ENCODE peak calls at places on chromosomes 2 and 18, in five cellular contexts. F is GM23248, M is SK-N-SH, Q is IMR-90, U is astrocyte. H is an unnamed sample.

GRCh38 chr2:196268538-196269338 is 97.4 kb upstream of the STK17B start:
- DNase-seq in F (no peak), U (no peak), Q (peak; percentile 74), M (no peak), H (no peak)

GRCh38 chr2:125746321-125746983 is 909.5 kb upstream of the GYPC start:
- DNase-seq in M (no peak), F (no peak), U (no peak), Q (no peak), H (no peak)

GRCh38 chr2:198045227-198045626 is 240.8 kb downstream of the PLCL1 start:
- DNase-seq in F (peak; percentile 7), U (no peak), M (no peak), Q (no peak), H (no peak)

GRCh38 chr18:59881728-59882685 is 17.8 kb upstream of the PMAIP1 start:
- DNase-seq in Q (peak; percentile 67), F (peak; percentile 60), U (peak; percentile 77), M (no peak), H (no peak)

GRCh38 chr2:132415256-132416079 is 1.1 kb upstream of the GPR39 start:
- DNase-seq in U (no peak), M (no peak), Q (peak; percentile 27), F (peak; percentile 55), H (peak; percentile 66)

GRCh38 chr2:177080746-177081145 is 131.8 kb upstream of the HNRNPA3 start:
- DNase-seq in Q (no peak), M (no peak), F (no peak), U (no peak), H (no peak)

GRCh38 chr2:238915196-238915595 is 67.3 kb downstream of the TWIST2 start:
- DNase-seq in Q (no peak), U (no peak), M (no peak), F (peak; percentile 77), H (peak; percentile 51)

GRCh38 chr18:46718501-46719341 is 38.1 kb downstream of the ST8SIA5 start:
- DNase-seq in U (peak; percentile 88), Q (peak; percentile 68), F (peak; percentile 81), M (no peak), H (peak; percentile 68)

GRCh38 chr2:75466708-75467311 is 93.9 kb downstream of the EVA1A start:
- DNase-seq in Q (peak; percentile 15), F (peak; percentile 56), M (peak; percentile 22), U (no peak), H (peak; percentile 36)

GRCh38 chr18:59084286-59084779 is 55.4 kb upstream of the SEC11C start:
- DNase-seq in Q (peak; percentile 76), F (peak; percentile 92), U (peak; percentile 53), M (peak; percentile 74), H (peak; percentile 69)

GRCh38 chr2:236164201-236164982 is 3.8 kb downstream of the GBX2 start:
- DNase-seq in U (no peak), F (peak; percentile 51), Q (no peak), M (peak; percentile 80), H (no peak)

GRCh38 chr2:114006460-114006859 is 116.6 kb downstream of the ACTR3 start:
- DNase-seq in F (no peak), U (no peak), Q (no peak), M (no peak), H (no peak)

GRCh38 chr2:147433822-147434221 is 411.0 kb upstream of the ACVR2A start:
- DNase-seq in F (no peak), Q (no peak), U (no peak), M (no peak), H (no peak)

GRCh38 chr2:73177645-73178255 is 24.6 kb upstream of the NOTO start:
- DNase-seq in U (no peak), M (peak; percentile 44), F (peak; percentile 5), Q (no peak), H (no peak)

GRCh38 chr2:184920451-184920965 is 322.2 kb downstream of the ZNF804A start:
- DNase-seq in M (no peak), F (peak; percentile 0), Q (peak; percentile 9), U (peak; percentile 51), H (peak; percentile 1)

GRCh38 chr2:173456960-173457359 is 102.3 kb downstream of the CDCA7 start:
- DNase-seq in F (no peak), M (no peak), U (no peak), Q (no peak), H (no peak)

GRCh38 chr2:172655091-172655837 is 80.4 kb upstream of the RAPGEF4 start:
- DNase-seq in M (no peak), F (peak; percentile 88), Q (peak; percentile 96), U (peak; percentile 94), H (peak; percentile 95)

GRCh38 chr2:143231257-143231650 is 102.0 kb downstream of the ARHGAP15 start:
- DNase-seq in U (peak; percentile 20), F (peak; percentile 13), Q (no peak), M (no peak), H (peak; percentile 2)

GRCh38 chr2:157782057-157782845 is 93.9 kb downstream of the ACVR1 start:
- DNase-seq in F (peak; percentile 38), M (peak; percentile 11), Q (peak; percentile 32), U (peak; percentile 36), H (peak; percentile 32)

DNA sequence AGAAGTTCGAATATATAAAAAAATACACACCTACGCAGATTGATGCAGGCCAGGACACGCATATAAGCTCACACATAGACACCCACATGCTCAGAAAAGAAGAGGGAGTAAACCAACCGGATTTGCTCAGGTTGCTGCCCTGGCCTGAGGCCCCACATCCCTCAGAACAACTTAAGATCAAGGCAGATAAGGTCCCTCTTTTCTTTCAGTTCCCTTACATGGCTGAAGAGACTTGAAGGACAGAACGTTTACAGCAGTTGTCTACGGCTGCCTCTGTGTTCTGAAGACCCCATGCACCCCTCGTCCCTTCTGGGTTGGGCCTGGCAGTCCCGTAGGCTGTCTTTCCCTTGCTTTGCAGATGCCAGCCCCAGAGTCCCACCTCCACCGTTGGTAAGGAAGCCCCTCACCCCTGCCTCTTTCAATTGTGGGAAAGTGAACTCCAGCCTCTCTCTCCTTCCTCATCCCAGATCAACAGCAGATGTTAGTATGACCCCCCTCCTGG is 4.3 kb upstream of the NAGK start:
- DNase-seq in Q (no peak), F (no peak), M (no peak), U (no peak), H (no peak)
- H2AFZ ChIP-seq in Q (peak overlapping the region; percentile 48), F (no peak overlapping the region), M (no peak overlapping the region), U (no peak overlapping the region), H (no peak overlapping the region)

DNA sequence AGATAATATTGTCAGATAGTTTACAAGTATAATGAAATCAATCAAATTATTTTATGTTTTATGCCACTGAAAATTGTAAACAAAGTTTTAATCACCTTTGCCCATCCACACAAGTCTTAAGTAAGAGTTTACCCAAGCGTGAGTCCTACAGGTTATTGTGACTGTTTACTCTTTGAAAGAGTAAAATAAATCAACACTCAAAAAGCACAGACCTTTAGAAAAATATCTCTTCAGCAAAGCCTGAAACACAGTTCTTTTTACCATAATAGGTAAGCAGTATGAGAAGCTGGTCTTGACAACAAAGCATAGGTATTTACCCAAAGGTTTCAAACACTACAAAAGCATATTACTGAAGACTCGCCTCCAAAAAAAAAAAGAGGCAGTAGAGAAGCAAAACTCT is 3.7 kb downstream of the ROCK2 start:
- DNase-seq in F (no peak), M (no peak), U (no peak), Q (no peak), H (no peak)
- H4K20me1 ChIP-seq in F (no peaks in the 10 kb centered on the region), M (peaks cover 72% of the 10 kb centered on the region), U (peaks cover 61% of the 10 kb centered on the region), Q (peaks cover 70% of the 10 kb centered on the region), H (peaks cover 7% of the 10 kb centered on the region)

GRCh38 chr2:204127238-204127637 is 190.7 kb downstream of the ICOS start:
- DNase-seq in Q (no peak), U (peak; percentile 6), M (no peak), F (peak; percentile 26), H (peak; percentile 21)

GRCh38 chr2:204124140-204124750 is 187.7 kb downstream of the ICOS start:
- DNase-seq in M (no peak), F (no peak), Q (no peak), U (no peak), H (no peak)

GRCh38 chr2:204126705-204127104 is 190.1 kb downstream of the ICOS start:
- DNase-seq in F (no peak), U (no peak), Q (no peak), M (no peak), H (no peak)

DNA sequence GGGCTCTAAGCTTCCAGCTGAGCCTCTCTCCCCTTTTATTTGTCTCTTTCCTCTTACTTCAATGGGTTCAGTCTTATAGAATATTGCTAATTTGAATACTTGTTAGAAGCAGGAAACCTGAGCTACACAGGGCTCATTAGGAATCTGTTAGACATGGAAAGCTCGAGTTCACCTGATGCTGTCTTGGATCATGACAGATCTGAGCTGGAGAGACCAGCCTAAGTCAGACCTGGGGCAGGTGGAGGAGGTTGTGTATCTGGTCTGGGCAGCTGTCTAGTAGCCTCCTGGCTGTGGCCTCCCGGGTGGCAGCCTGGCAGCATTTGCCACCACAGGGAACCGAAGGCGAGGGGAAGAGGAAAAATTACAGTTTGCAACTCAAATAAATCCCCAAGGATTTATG is 185.9 kb downstream of the ICOS start:
- DNase-seq in F (no peak), U (no peak), Q (no peak), M (no peak), H (no peak)
- H3K9ac ChIP-seq in F (no peak overlapping the region), U (no peak overlapping the region), Q (no peak overlapping the region), M (no peak overlapping the region), H (no peak overlapping the region)

GRCh38 chr2:55176094-55176415 is 56.0 kb downstream of the CLHC1 start:
- DNase-seq in U (no peak), Q (no peak), M (no peak), F (no peak), H (no peak)
- H2AFZ ChIP-seq in U (no peak overlapping the region), Q (no peak overlapping the region), M (no peak overlapping the region), F (no peak overlapping the region), H (no peak overlapping the region)

H was measured in fibroblast of lung.